ENCODE peak calls at places on chromosomes 7 and 10, in four cellular contexts. One of them, this sample, is unnamed.

GRCh38 chr10:128077155-128077875 is 48.9 kb downstream of the MKI67 start:
- DNase-seq in HepG2: no peak
- DNase-seq in K562: no peak
- DNase-seq in IMR-90: no peak
- DNase-seq in this sample: no peak

GRCh38 chr7:45982912-45983719 is 62.0 kb upstream of the IGFBP3 start:
- DNase-seq in HepG2: no peak
- DNase-seq in K562: no peak
- DNase-seq in IMR-90: no peak
- DNase-seq in this sample: no peak

GRCh38 chr10:22805304-22805703 is 90.9 kb upstream of the PIP4K2A start:
- DNase-seq in IMR-90: peak; percentile 58
- DNase-seq in HepG2: peak; percentile 19
- DNase-seq in K562: no peak
- DNase-seq in this sample: no peak

GRCh38 chr10:43857206-43857952 is 208.7 kb upstream of the ZNF32 start:
- DNase-seq in IMR-90: peak; percentile 95
- DNase-seq in K562: no peak
- DNase-seq in HepG2: no peak
- DNase-seq in this sample: no peak

GRCh38 chr10:124336186-124336585 is 82.5 kb downstream of the OAT start:
- DNase-seq in IMR-90: no peak
- DNase-seq in HepG2: no peak
- DNase-seq in K562: no peak
- DNase-seq in this sample: no peak

GRCh38 chr10:110786172-110786571 is 85.6 kb upstream of the PDCD4 start:
- DNase-seq in IMR-90: peak; percentile 32
- DNase-seq in K562: no peak
- DNase-seq in HepG2: no peak
- DNase-seq in this sample: no peak

GRCh38 chr10:55668326-55668922 is 692.6 kb downstream of the ZWINT start:
- DNase-seq in K562: no peak
- DNase-seq in HepG2: peak; percentile 18
- DNase-seq in IMR-90: no peak
- DNase-seq in this sample: no peak

GRCh38 chr7:17696422-17696821 is 243.9 kb downstream of the SNX13 start:
- DNase-seq in IMR-90: peak; percentile 87
- DNase-seq in HepG2: peak; percentile 46
- DNase-seq in K562: no peak
- DNase-seq in this sample: peak; percentile 70

GRCh38 chr10:26799342-26799741 is 61.4 kb downstream of the ABI1 start:
- DNase-seq in HepG2: no peak
- DNase-seq in IMR-90: no peak
- DNase-seq in K562: no peak
- DNase-seq in this sample: no peak

GRCh38 chr7:137801003-137801402 is 45.8 kb downstream of the DGKI start:
- DNase-seq in K562: no peak
- DNase-seq in IMR-90: peak; percentile 68
- DNase-seq in HepG2: no peak
- DNase-seq in this sample: no peak

GRCh38 chr10:77606751-77607150 is 30.9 kb downstream of the KCNMA1 start:
- DNase-seq in IMR-90: no peak
- DNase-seq in K562: no peak
- DNase-seq in HepG2: no peak
- DNase-seq in this sample: no peak

GRCh38 chr7:144384071-144384470 is 19.4 kb downstream of the NOBOX start:
- DNase-seq in HepG2: peak; percentile 8
- DNase-seq in IMR-90: no peak
- DNase-seq in K562: no peak
- DNase-seq in this sample: peak; percentile 21

GRCh38 chr7:151520419-151521229 is 929 bp upstream of the RHEB start:
- DNase-seq in HepG2: no peak
- DNase-seq in IMR-90: no peak
- DNase-seq in K562: no peak
- DNase-seq in this sample: no peak

GRCh38 chr10:104614245-104614831 is 26.8 kb upstream of the SORCS3 start:
- DNase-seq in HepG2: peak; percentile 17
- DNase-seq in K562: peak; percentile 47
- DNase-seq in IMR-90: peak; percentile 3
- DNase-seq in this sample: peak; percentile 38

GRCh38 chr10:6722616-6723004 is 142.5 kb upstream of the PRKCQ start:
- DNase-seq in IMR-90: peak; percentile 62
- DNase-seq in K562: no peak
- DNase-seq in HepG2: no peak
- DNase-seq in this sample: peak; percentile 46

GRCh38 chr7:158443014-158443687 is 144.5 kb downstream of the PTPRN2 start:
- DNase-seq in K562: no peak
- DNase-seq in IMR-90: no peak
- DNase-seq in HepG2: no peak
- DNase-seq in this sample: no peak

GRCh38 chr7:101557421-101557820 is 71.7 kb downstream of the MYL10 start:
- DNase-seq in HepG2: no peak
- DNase-seq in K562: no peak
- DNase-seq in IMR-90: no peak
- DNase-seq in this sample: no peak

GRCh38 chr7:122397381-122397780 is 92.8 kb upstream of the FEZF1 start:
- DNase-seq in HepG2: no peak
- DNase-seq in IMR-90: no peak
- DNase-seq in K562: no peak
- DNase-seq in this sample: no peak

GRCh38 chr10:33196377-33196706 is 138.1 kb downstream of the NRP1 start:
- DNase-seq in HepG2: no peak
- DNase-seq in K562: no peak
- DNase-seq in IMR-90: no peak
- DNase-seq in this sample: no peak

GRCh38 chr7:74412061-74412460 is 41.6 kb upstream of the GTF2IRD1 start:
- DNase-seq in IMR-90: no peak
- DNase-seq in HepG2: no peak
- DNase-seq in K562: no peak
- DNase-seq in this sample: no peak

GRCh38 chr10:56318816-56319215 is 42.2 kb downstream of the ZWINT start:
- DNase-seq in K562: no peak
- DNase-seq in IMR-90: no peak
- DNase-seq in HepG2: no peak
- DNase-seq in this sample: no peak

GRCh38 chr7:142939226-142939910 is at the start of gene LLCFC1:
- DNase-seq in K562: peak; percentile 75
- DNase-seq in HepG2: peak; percentile 13
- DNase-seq in IMR-90: no peak
- DNase-seq in this sample: peak; percentile 46

GRCh38 chr7:91288208-91288824 is 24.1 kb downstream of the FZD1 start:
- DNase-seq in IMR-90: no peak
- DNase-seq in HepG2: peak; percentile 16
- DNase-seq in K562: peak; percentile 49
- DNase-seq in this sample: no peak

GRCh38 chr10:128042131-128042610 is 84.1 kb downstream of the MKI67 start:
- DNase-seq in IMR-90: no peak
- DNase-seq in K562: no peak
- DNase-seq in HepG2: no peak
- DNase-seq in this sample: no peak

GRCh38 chr7:18590744-18591340 is 95.3 kb downstream of the HDAC9 start:
- DNase-seq in IMR-90: peak; percentile 67
- DNase-seq in K562: no peak
- DNase-seq in HepG2: peak; percentile 3
- DNase-seq in this sample: peak; percentile 49

GRCh38 chr7:148787571-148788295 is 89.0 kb downstream of the CUL1 start:
- DNase-seq in K562: no peak
- DNase-seq in IMR-90: no peak
- DNase-seq in HepG2: no peak
- DNase-seq in this sample: no peak

GRCh38 chr7:74365320-74366022 is 76.3 kb downstream of the CLIP2 start:
- DNase-seq in HepG2: peak; percentile 90
- DNase-seq in IMR-90: peak; percentile 43
- DNase-seq in K562: peak; percentile 100
- DNase-seq in this sample: peak; percentile 69

DNA sequence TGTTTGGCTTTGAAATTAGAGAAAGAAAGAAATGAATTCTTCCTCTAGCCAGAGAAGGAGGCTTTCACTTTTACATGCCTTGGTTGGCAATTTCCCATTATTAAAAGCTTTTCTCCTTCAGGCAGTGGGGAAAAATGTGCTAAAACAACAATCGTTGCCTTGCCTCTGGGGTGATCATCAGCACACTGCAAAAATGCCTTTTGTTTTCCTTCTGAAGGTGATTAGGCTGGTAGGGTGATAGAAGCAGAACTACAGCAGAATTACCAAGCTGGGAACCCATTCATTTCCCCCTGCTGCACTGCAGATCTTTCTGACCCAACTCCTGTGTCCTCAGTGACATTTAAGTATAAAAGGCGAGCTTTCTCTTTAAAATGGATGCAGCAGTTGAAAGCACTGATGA is 22.2 kb downstream of the ANK3 start:
- DNase-seq in IMR-90: no peak
- DNase-seq in K562: no peak
- DNase-seq in HepG2: no peak
- DNase-seq in this sample: no peak
- TF ChIP-seq MAZ in IMR-90: no peak
- TF ChIP-seq MAZ in K562: no peak
- TF ChIP-seq MAZ in HepG2: no peak
- TF ChIP-seq MAZ in this sample: no peak

DNA sequence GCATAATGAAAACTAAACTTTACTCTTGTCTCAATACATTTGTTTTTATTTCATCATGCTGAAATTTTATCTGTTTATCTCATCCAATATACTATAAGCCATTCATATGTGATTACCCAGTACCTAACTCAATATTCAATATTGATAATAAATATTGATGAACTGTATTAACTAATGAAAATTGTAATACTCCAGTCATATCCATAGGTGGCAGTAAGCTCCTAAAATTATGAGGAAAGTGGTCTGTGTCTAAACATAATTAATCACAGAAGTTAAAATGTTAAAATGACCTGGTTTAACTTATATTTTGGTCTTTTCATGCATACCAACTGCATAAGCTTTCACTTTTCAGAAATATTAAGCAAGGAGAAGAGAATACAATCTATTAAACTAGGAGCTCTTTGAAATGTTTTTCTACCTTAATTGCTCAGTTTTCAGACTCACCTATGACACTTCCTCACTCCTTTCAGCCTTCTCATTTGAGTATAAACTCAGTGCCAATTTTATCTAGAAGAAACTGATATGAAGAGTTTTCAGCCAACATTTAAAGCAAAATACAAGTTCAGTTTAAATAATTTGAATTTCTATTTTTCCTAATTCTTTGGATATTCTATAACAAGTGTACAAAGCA is 30.5 kb upstream of the VWDE start:
- DNase-seq in IMR-90: no peak
- DNase-seq in HepG2: no peak
- DNase-seq in K562: peak; percentile 14
- DNase-seq in this sample: no peak
- TF ChIP-seq MAZ in IMR-90: no peak
- TF ChIP-seq MAZ in HepG2: no peak
- TF ChIP-seq MAZ in K562: no peak
- TF ChIP-seq MAZ in this sample: no peak

GRCh38 chr10:112461029-112461887 is 14.2 kb downstream of the VTI1A start:
- DNase-seq in K562: no peak
- DNase-seq in IMR-90: peak; percentile 87
- DNase-seq in HepG2: no peak
- DNase-seq in this sample: peak; percentile 48
- TF ChIP-seq MAZ in K562: no peak
- TF ChIP-seq MAZ in IMR-90: no peak
- TF ChIP-seq MAZ in HepG2: no peak
- TF ChIP-seq MAZ in this sample: no peak

GRCh38 chr10:131201741-131202515 is 109.6 kb downstream of the TCERG1L start:
- DNase-seq in K562: no peak
- DNase-seq in HepG2: no peak
- DNase-seq in IMR-90: no peak
- DNase-seq in this sample: no peak
- TF ChIP-seq MAZ in K562: no peak
- TF ChIP-seq MAZ in HepG2: no peak
- TF ChIP-seq MAZ in IMR-90: no peak
- TF ChIP-seq MAZ in this sample: no peak

GRCh38 chr7:150405584-150406310 is 26.6 kb downstream of the ZNF775 start:
- DNase-seq in HepG2: no peak
- DNase-seq in K562: peak; percentile 71
- DNase-seq in IMR-90: peak; percentile 27
- DNase-seq in this sample: peak; percentile 51
- TF ChIP-seq MAZ in HepG2: no peak
- TF ChIP-seq MAZ in K562: no peak
- TF ChIP-seq MAZ in IMR-90: no peak
- TF ChIP-seq MAZ in this sample: no peak